ENCODE peak calls at places on chromosomes 2 and 18, in nine cellular contexts. Q is bronchial epithelial cell; X is effector memory CD4-positive, alpha-beta T cell; B is HCT116; I is colonic mucosa; R is brain microvascular endothelial cell; C is SK-N-SH; M is endothelial cell of umbilical vein; L is spleen. D is an unnamed sample. For H3K27me3 and H3K36me3, the result is how much of the 10 kb centered on the place peaks cover.

GRCh38 chr2:109466674-109467575 is 146.8 kb downstream of the SEPTIN10 start:
- DNase-seq in Q (peak), X (no peak), B (no peak), I (no peak), R (peak), C (no peak), M (peak), L (peak), D (no peak)

GRCh38 chr2:211875488-211875887 is 663.1 kb downstream of the ERBB4 start:
- DNase-seq in Q (peak), X (no peak), B (no peak), I (no peak), R (peak), C (no peak), M (no peak), L (no peak), D (no peak)

GRCh38 chr18:59266019-59266369 is 7.3 kb downstream of the RAX start:
- DNase-seq in Q (no peak), X (no peak), B (no peak), I (no peak), R (no peak), C (no peak), M (no peak), L (no peak), D (no peak)

GRCh38 chr2:149449017-149449416 is 118.6 kb downstream of the LYPD6 start:
- DNase-seq in Q (no peak), X (no peak), B (no peak), I (no peak), R (no peak), C (no peak), M (no peak), L (no peak), D (no peak)

GRCh38 chr18:52636536-52636935 is 296.5 kb downstream of the DCC start:
- DNase-seq in Q (no peak), X (no peak), B (no peak), I (no peak), R (no peak), C (no peak), M (no peak), L (no peak), D (no peak)

GRCh38 chr18:44149706-44150105 is 531.0 kb upstream of the SETBP1 start:
- DNase-seq in Q (peak), X (no peak), B (no peak), I (no peak), R (peak), C (no peak), M (peak), L (no peak), D (no peak)

GRCh38 chr18:7855051-7855450 is 287.9 kb downstream of the PTPRM start:
- DNase-seq in Q (no peak), X (no peak), B (no peak), I (no peak), R (no peak), C (no peak), M (no peak), L (no peak), D (no peak)

GRCh38 chr2:120053891-120054290 is 41.0 kb downstream of the EPB41L5 start:
- DNase-seq in Q (peak), X (no peak), B (no peak), I (no peak), R (no peak), C (no peak), M (no peak), L (no peak), D (no peak)

GRCh38 chr2:141906673-141907072 is 224.1 kb downstream of the LRP1B start:
- DNase-seq in Q (peak), X (no peak), B (no peak), I (no peak), R (no peak), C (no peak), M (no peak), L (no peak), D (no peak)

GRCh38 chr2:46703588-46703987 is 212.0 kb downstream of the MCFD2 start:
- DNase-seq in Q (no peak), X (no peak), B (no peak), I (no peak), R (no peak), C (no peak), M (no peak), L (no peak), D (peak)

GRCh38 chr2:220081171-220081570 is 453.7 kb downstream of the SLC4A3 start:
- DNase-seq in Q (no peak), X (no peak), B (no peak), I (no peak), R (no peak), C (no peak), M (no peak), L (no peak), D (no peak)

GRCh38 chr2:46385786-46386577 is 88.8 kb downstream of the EPAS1 start:
- DNase-seq in Q (peak), X (no peak), B (no peak), I (no peak), R (no peak), C (no peak), M (no peak), L (no peak), D (no peak)

GRCh38 chr2:85801871-85802270 is 48.1 kb downstream of the ATOH8 start:
- DNase-seq in Q (no peak), X (no peak), B (no peak), I (no peak), R (no peak), C (no peak), M (no peak), L (peak), D (peak)

GRCh38 chr2:188478724-188479123 is 187.1 kb downstream of the GULP1 start:
- DNase-seq in Q (peak), X (no peak), B (no peak), I (no peak), R (no peak), C (no peak), M (peak), L (no peak), D (no peak)

GRCh38 chr2:29703336-29703735 is 218.1 kb downstream of the ALK start:
- DNase-seq in Q (no peak), X (no peak), B (no peak), I (no peak), R (no peak), C (no peak), M (no peak), L (no peak), D (no peak)

GRCh38 chr2:240996834-240997140 is 1.6 kb upstream of the SNED1 start:
- DNase-seq in Q (no peak), X (no peak), B (no peak), I (no peak), R (no peak), C (no peak), M (no peak), L (peak), D (no peak)

GRCh38 chr2:235825946-235826345 is 332.1 kb downstream of the AGAP1 start:
- DNase-seq in Q (no peak), X (no peak), B (no peak), I (no peak), R (no peak), C (no peak), M (no peak), L (no peak), D (no peak)

GRCh38 chr18:13433685-13434084 is 215.1 kb downstream of the LDLRAD4 start:
- DNase-seq in Q (no peak), X (no peak), B (no peak), I (no peak), R (no peak), C (no peak), M (peak), L (no peak), D (no peak)

GRCh38 chr2:238420442-238420841 is 6.3 kb upstream of the ASB1 start:
- DNase-seq in Q (no peak), X (no peak), B (no peak), I (no peak), R (no peak), C (no peak), M (no peak), L (no peak), D (no peak)

GRCh38 chr2:172550419-172550818 is 5.5 kb upstream of the PDK1 start:
- DNase-seq in Q (no peak), X (no peak), B (no peak), I (no peak), R (no peak), C (no peak), M (no peak), L (no peak), D (no peak)

GRCh38 chr2:98869272-98869641 is 66.8 kb downstream of the CRACDL start:
- DNase-seq in Q (peak), X (no peak), B (no peak), I (peak), R (no peak), C (no peak), M (no peak), L (no peak), D (peak)

GRCh38 chr2:117794668-117795067 is 19.8 kb upstream of the DDX18 start:
- DNase-seq in Q (peak), X (no peak), B (no peak), I (no peak), R (no peak), C (no peak), M (no peak), L (no peak), D (no peak)

GRCh38 chr2:25056391-25056821 is 14.5 kb downstream of the EFR3B start:
- DNase-seq in Q (no peak), X (no peak), B (no peak), I (no peak), R (no peak), C (no peak), M (no peak), L (peak), D (no peak)

GRCh38 chr2:54065411-54065810 is 50.0 kb upstream of the ACYP2 start:
- DNase-seq in Q (peak), X (no peak), B (no peak), I (no peak), R (peak), C (no peak), M (no peak), L (no peak), D (no peak)

GRCh38 chr2:203500951-203501350 is 34.1 kb downstream of the RAPH1 start:
- DNase-seq in Q (no peak), X (no peak), B (no peak), I (no peak), R (no peak), C (no peak), M (peak), L (no peak), D (no peak)

GRCh38 chr2:9498210-9498609 is 23.9 kb downstream of the IAH1 start:
- DNase-seq in Q (no peak), X (no peak), B (no peak), I (no peak), R (no peak), C (no peak), M (peak), L (no peak), D (no peak)

GRCh38 chr2:234496835-234497591 is at the start of gene ARL4C:
- DNase-seq in Q (peak), X (peak), B (no peak), I (peak), R (peak), C (peak), M (peak), L (peak), D (peak)

GRCh38 chr2:168231609-168232241 is 15.7 kb downstream of the STK39 start:
- DNase-seq in Q (no peak), X (no peak), B (no peak), I (no peak), R (no peak), C (no peak), M (no peak), L (no peak), D (no peak)

GRCh38 chr2:95296036-95296435 is 1.1 kb upstream of the KCNIP3 start:
- DNase-seq in Q (no peak), X (no peak), B (no peak), I (no peak), R (no peak), C (no peak), M (no peak), L (no peak), D (no peak)

GRCh38 chr2:134338180-134338579 is 84.3 kb downstream of the MGAT5 start:
- DNase-seq in Q (no peak), X (no peak), B (no peak), I (no peak), R (no peak), C (no peak), M (no peak), L (no peak), D (no peak)

GRCh38 chr2:234003972-234004617 is 46.4 kb upstream of the SPP2 start:
- DNase-seq in Q (peak), X (no peak), B (peak), I (no peak), R (peak), C (no peak), M (peak), L (no peak), D (no peak)

GRCh38 chr2:10204326-10205200 is 82.0 kb downstream of the RRM2 start:
- DNase-seq in Q (no peak), X (no peak), B (no peak), I (no peak), R (no peak), C (peak), M (no peak), L (peak), D (no peak)

GRCh38 chr18:76686737-76687231 is 135.6 kb upstream of the ZNF236 start:
- DNase-seq in Q (peak), X (no peak), B (peak), I (peak), R (peak), C (peak), M (peak), L (no peak), D (peak)

DNA sequence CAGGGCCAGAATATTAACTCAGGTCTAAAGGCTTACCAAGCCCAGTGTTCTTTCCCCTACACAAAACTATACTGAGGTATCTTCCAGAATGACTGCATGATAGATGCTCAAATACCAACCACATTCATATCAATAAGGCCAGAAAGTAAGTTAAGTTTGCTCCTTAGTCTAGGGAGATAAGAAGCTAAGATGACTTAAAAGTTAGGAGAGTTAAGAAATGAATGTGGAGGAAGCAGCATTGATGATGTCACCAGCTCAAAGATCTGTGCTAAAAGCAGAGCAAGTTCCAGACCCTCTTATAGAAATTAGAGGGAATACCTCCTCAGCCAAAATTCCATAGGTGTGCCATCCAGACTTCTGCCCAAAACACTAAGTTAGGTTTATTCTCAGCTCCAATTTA is 6.1 kb downstream of the PPP4R1 start:
- DNase-seq in Q (peak), X (no peak), B (no peak), I (no peak), R (no peak), C (no peak), M (no peak), L (no peak), D (no peak)
- H3K4me3 ChIP-seq in Q (no peak), X (no peak), B (no peak), I (no peak), R (no peak), C (no peak), M (no peak), L (no peak), D (no peak)

GRCh38 chr2:3631851-3632659 is 25.9 kb upstream of the ALLC start:
- DNase-seq in Q (no peak), X (no peak), B (no peak), I (no peak), R (no peak), C (no peak), M (no peak), L (peak), D (peak)

GRCh38 chr2:3631161-3631850 is 26.7 kb upstream of the ALLC start:
- DNase-seq in Q (no peak), X (no peak), B (no peak), I (no peak), R (no peak), C (no peak), M (no peak), L (peak), D (peak)

GRCh38 chr2:3633982-3634630 is 23.9 kb upstream of the ALLC start:
- DNase-seq in Q (no peak), X (no peak), B (no peak), I (no peak), R (no peak), C (no peak), M (no peak), L (peak), D (peak)

GRCh38 chr2:3634631-3635091 is 23.3 kb upstream of the ALLC start:
- DNase-seq in Q (no peak), X (no peak), B (no peak), I (no peak), R (no peak), C (no peak), M (no peak), L (peak), D (no peak)

GRCh38 chr2:3633089-3633981 is 24.7 kb upstream of the ALLC start:
- DNase-seq in Q (peak), X (no peak), B (no peak), I (no peak), R (no peak), C (no peak), M (no peak), L (peak), D (peak)
- H3K27me3 ChIP-seq in Q (under half), X (under half), B (under half), I (under half), R (under half), C (under half), M (under half), L (under half), D (under half)

GRCh38 chr2:135651717-135652116 is 89.9 kb upstream of the UBXN4 start:
- DNase-seq in Q (no peak), X (no peak), B (no peak), I (no peak), R (no peak), C (no peak), M (no peak), L (no peak), D (peak)
- H3K36me3 ChIP-seq in Q (under half), X (under half), B (under half), I (under half), R (under half), C (under half), M (under half), L (under half), D (under half)

DNA sequence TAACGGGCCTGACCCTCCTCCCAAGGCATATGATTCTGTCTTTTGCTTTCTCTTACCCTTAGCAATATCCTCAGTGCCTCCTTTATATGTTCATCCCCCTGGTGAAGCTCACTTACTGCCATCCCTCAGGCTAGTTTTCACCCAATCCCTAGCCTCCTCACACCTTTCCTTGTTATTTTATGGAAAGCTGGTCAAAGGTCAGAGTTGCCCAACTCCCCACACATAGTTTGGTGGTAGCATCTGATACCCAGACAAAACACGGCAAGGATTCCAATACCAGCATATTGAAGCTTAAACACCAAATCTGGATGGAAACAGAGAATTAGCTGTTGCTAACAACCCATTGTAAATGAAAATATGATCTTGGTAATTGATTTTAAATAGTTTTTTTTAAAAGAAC is 82.1 kb downstream of the BCL2 start:
- DNase-seq in Q (peak), X (no peak), B (no peak), I (no peak), R (peak), C (no peak), M (no peak), L (no peak), D (no peak)
- H3K4me3 ChIP-seq in Q (no peak), X (no peak), B (no peak), I (no peak), R (no peak), C (no peak), M (no peak), L (no peak), D (no peak)

GRCh38 chr2:239552213-239552926 is 151.6 kb upstream of the HDAC4 start:
- DNase-seq in Q (no peak), X (no peak), B (no peak), I (no peak), R (no peak), C (no peak), M (no peak), L (peak), D (no peak)
- H3K27me3 ChIP-seq in Q (under half), X (under half), B (under half), I (under half), R (under half), C (under half), M (under half), L (under half), D (under half)

DNA sequence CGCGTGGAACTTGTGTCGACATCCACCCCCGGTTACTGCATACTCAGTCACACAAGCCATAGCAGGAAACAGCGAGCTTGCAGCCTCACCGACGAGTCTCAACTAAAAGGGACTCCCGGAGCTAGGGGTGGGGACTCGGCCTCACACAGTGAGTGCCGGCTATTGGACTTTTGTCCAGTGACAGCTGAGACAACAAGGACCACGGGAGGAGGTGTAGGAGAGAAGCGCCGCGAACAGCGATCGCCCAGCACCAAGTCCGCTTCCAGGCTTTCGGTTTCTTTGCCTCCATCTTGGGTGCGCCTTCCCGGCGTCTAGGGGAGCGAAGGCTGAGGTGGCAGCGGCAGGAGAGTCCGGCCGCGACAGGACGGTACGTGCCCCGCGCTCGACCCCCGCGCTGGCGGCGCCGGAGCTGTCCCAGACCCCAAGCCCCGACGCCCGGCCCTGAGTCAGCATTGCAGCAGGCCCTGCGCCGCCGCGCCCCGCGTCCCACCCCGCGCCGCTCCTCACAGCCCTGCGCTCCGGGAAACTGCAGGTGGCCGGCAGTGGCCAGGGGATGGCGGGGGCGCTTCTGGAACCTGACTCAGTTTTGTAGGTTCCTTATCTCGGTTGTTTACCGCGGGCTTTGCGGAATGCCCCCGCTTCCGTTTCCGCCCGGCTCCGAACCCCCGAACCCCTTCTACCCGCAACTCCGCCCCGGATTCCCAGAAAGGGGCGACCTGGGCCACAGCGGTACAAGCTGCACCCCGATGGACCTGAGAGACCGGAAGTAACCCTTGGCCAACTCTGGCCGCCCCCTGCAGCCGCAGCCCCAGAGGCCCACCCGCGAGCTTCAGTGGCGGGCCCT is at the start of gene CFLAR:
- DNase-seq in Q (peak), X (peak), B (peak), I (peak), R (peak), C (peak), M (peak), L (peak), D (peak)
- H3K36me3 ChIP-seq in Q (under half), X (under half), B (under half), I (under half), R (under half), C (under half), M (under half), L (under half), D (under half)

GRCh38 chr18:35949903-35950627 is 22.4 kb upstream of the RMP24 start:
- DNase-seq in Q (peak), X (peak), B (no peak), I (peak), R (peak), C (peak), M (peak), L (peak), D (peak)
- H3K4me3 ChIP-seq in Q (peak), X (peak), B (peak), I (peak), R (peak), C (peak), M (peak), L (peak), D (peak)

DNA sequence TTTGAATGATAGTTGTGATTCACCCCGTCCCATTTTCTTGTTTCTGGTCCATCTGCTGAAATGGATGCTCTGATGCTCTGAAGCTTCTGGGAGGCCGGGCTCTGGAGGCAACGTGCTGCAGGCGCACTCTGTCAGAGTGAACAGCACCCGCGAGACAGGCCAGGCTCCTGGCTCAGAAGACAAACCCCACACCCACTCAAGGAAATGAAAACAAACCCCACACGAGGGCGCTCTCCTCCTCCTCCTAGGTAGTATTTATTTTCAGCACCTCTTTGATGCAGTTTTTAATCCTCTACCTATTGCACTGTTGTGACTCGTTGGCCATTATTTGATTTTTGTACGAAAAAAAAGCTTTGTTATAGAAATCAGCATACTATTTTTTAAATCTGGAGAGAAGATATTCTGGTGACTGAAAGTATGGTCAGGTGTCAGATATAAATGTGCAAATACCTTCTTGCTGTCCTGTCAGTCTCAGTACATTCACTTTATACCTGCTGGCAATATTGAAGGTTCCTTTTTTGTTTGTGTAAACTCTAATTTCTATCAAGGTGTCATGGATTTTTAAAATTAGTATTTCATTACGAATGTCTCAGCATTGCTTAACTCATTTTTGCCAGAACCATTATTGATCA is 10.3 kb upstream of the CHST10 start:
- DNase-seq in Q (peak), X (peak), B (peak), I (peak), R (peak), C (peak), M (peak), L (no peak), D (peak)
- H3K27me3 ChIP-seq in Q (under half), X (under half), B (under half), I (under half), R (under half), C (under half), M (under half), L (under half), D (under half)

D was measured in H7.